ENCODE peak calls at places on chromosomes 16 and 17, in seven cellular contexts. One of them, this sample, is unnamed.

GRCh38 chr16:12753203-12754023 is 50.3 kb downstream of the CPPED1 start:
- DNase-seq in nephron progenitor cell: no peak
- DNase-seq in neural crest cell: no peak
- DNase-seq in dorsolateral prefrontal cortex: no peak
- DNase-seq in sigmoid colon: no peak
- DNase-seq in astrocyte: no peak
- DNase-seq in left ventricle myocardium inferior: no peak
- DNase-seq in this sample: no peak

GRCh38 chr17:82041139-82041814 is 3.8 kb upstream of the DCXR start:
- DNase-seq in neural crest cell: no peak
- DNase-seq in astrocyte: no peak
- DNase-seq in left ventricle myocardium inferior: no peak
- DNase-seq in sigmoid colon: no peak
- DNase-seq in nephron progenitor cell: no peak
- DNase-seq in dorsolateral prefrontal cortex: no peak
- DNase-seq in this sample: no peak

GRCh38 chr17:79814966-79815835 is 18.3 kb upstream of the CBX8 start:
- DNase-seq in astrocyte: no peak
- DNase-seq in sigmoid colon: peak; percentile 69
- DNase-seq in neural crest cell: no peak
- DNase-seq in dorsolateral prefrontal cortex: no peak
- DNase-seq in left ventricle myocardium inferior: no peak
- DNase-seq in nephron progenitor cell: peak; percentile 58
- DNase-seq in this sample: no peak

GRCh38 chr16:88677721-88678120 is 8.6 kb downstream of the SNAI3 start:
- DNase-seq in sigmoid colon: no peak
- DNase-seq in left ventricle myocardium inferior: no peak
- DNase-seq in dorsolateral prefrontal cortex: no peak
- DNase-seq in nephron progenitor cell: no peak
- DNase-seq in astrocyte: no peak
- DNase-seq in neural crest cell: no peak
- DNase-seq in this sample: no peak

GRCh38 chr16:62450291-62450690 is 414.1 kb upstream of the CDH8 start:
- DNase-seq in astrocyte: no peak
- DNase-seq in neural crest cell: no peak
- DNase-seq in left ventricle myocardium inferior: no peak
- DNase-seq in sigmoid colon: no peak
- DNase-seq in nephron progenitor cell: no peak
- DNase-seq in dorsolateral prefrontal cortex: no peak
- DNase-seq in this sample: no peak

GRCh38 chr16:29012913-29013641 is 28.2 kb downstream of the LAT start:
- DNase-seq in left ventricle myocardium inferior: no peak
- DNase-seq in nephron progenitor cell: no peak
- DNase-seq in sigmoid colon: no peak
- DNase-seq in astrocyte: no peak
- DNase-seq in dorsolateral prefrontal cortex: no peak
- DNase-seq in neural crest cell: no peak
- DNase-seq in this sample: no peak

GRCh38 chr17:2011421-2012371 is 13.4 kb downstream of the RTN4RL1 start:
- DNase-seq in astrocyte: peak; percentile 45
- DNase-seq in dorsolateral prefrontal cortex: no peak
- DNase-seq in left ventricle myocardium inferior: no peak
- DNase-seq in nephron progenitor cell: no peak
- DNase-seq in neural crest cell: no peak
- DNase-seq in sigmoid colon: no peak
- DNase-seq in this sample: no peak

GRCh38 chr17:57707892-57708291 is 37.2 kb downstream of the CCDC182 start:
- DNase-seq in left ventricle myocardium inferior: no peak
- DNase-seq in dorsolateral prefrontal cortex: no peak
- DNase-seq in nephron progenitor cell: peak; percentile 59
- DNase-seq in astrocyte: no peak
- DNase-seq in neural crest cell: no peak
- DNase-seq in sigmoid colon: no peak
- DNase-seq in this sample: no peak

GRCh38 chr16:21684199-21684598 is 20.4 kb downstream of the OTOA start:
- DNase-seq in left ventricle myocardium inferior: no peak
- DNase-seq in sigmoid colon: no peak
- DNase-seq in dorsolateral prefrontal cortex: no peak
- DNase-seq in nephron progenitor cell: no peak
- DNase-seq in neural crest cell: peak; percentile 23
- DNase-seq in astrocyte: no peak
- DNase-seq in this sample: no peak

GRCh38 chr17:82179412-82179811 is 33.2 kb downstream of the CCDC57 start:
- DNase-seq in sigmoid colon: no peak
- DNase-seq in astrocyte: no peak
- DNase-seq in neural crest cell: no peak
- DNase-seq in left ventricle myocardium inferior: no peak
- DNase-seq in dorsolateral prefrontal cortex: no peak
- DNase-seq in nephron progenitor cell: no peak
- DNase-seq in this sample: no peak

GRCh38 chr16:56983211-56983751 is 6.1 kb upstream of the NLRC5 start:
- DNase-seq in neural crest cell: no peak
- DNase-seq in sigmoid colon: no peak
- DNase-seq in astrocyte: no peak
- DNase-seq in nephron progenitor cell: no peak
- DNase-seq in dorsolateral prefrontal cortex: no peak
- DNase-seq in left ventricle myocardium inferior: no peak
- DNase-seq in this sample: no peak

GRCh38 chr16:12095275-12096161 is 119.0 kb downstream of the SNX29 start:
- DNase-seq in dorsolateral prefrontal cortex: peak; percentile 63
- DNase-seq in left ventricle myocardium inferior: peak; percentile 70
- DNase-seq in neural crest cell: peak; percentile 70
- DNase-seq in nephron progenitor cell: peak; percentile 83
- DNase-seq in astrocyte: peak; percentile 47
- DNase-seq in sigmoid colon: peak; percentile 83
- DNase-seq in this sample: peak; percentile 34

GRCh38 chr17:45430738-45431530 is 1.7 kb downstream of the ARHGAP27 start:
- DNase-seq in left ventricle myocardium inferior: no peak
- DNase-seq in sigmoid colon: no peak
- DNase-seq in astrocyte: no peak
- DNase-seq in dorsolateral prefrontal cortex: no peak
- DNase-seq in neural crest cell: no peak
- DNase-seq in nephron progenitor cell: no peak
- DNase-seq in this sample: peak; percentile 46

GRCh38 chr17:75031972-75032895 is 14.5 kb downstream of the ATP5PD start:
- DNase-seq in astrocyte: peak; percentile 77
- DNase-seq in left ventricle myocardium inferior: peak; percentile 63
- DNase-seq in sigmoid colon: peak; percentile 93
- DNase-seq in nephron progenitor cell: peak; percentile 27
- DNase-seq in neural crest cell: no peak
- DNase-seq in dorsolateral prefrontal cortex: peak; percentile 92
- DNase-seq in this sample: no peak

GRCh38 chr17:28879886-28880571 is 17.5 kb downstream of the FLOT2 start:
- DNase-seq in astrocyte: no peak
- DNase-seq in neural crest cell: no peak
- DNase-seq in left ventricle myocardium inferior: no peak
- DNase-seq in sigmoid colon: no peak
- DNase-seq in dorsolateral prefrontal cortex: no peak
- DNase-seq in nephron progenitor cell: no peak
- DNase-seq in this sample: no peak

GRCh38 chr17:71919896-71920295 is 200.9 kb upstream of the SOX9 start:
- DNase-seq in left ventricle myocardium inferior: no peak
- DNase-seq in sigmoid colon: no peak
- DNase-seq in nephron progenitor cell: no peak
- DNase-seq in dorsolateral prefrontal cortex: no peak
- DNase-seq in neural crest cell: no peak
- DNase-seq in astrocyte: no peak
- DNase-seq in this sample: no peak

GRCh38 chr16:57472665-57473060 is 10.2 kb downstream of the POLR2C start:
- DNase-seq in sigmoid colon: no peak
- DNase-seq in left ventricle myocardium inferior: no peak
- DNase-seq in neural crest cell: no peak
- DNase-seq in astrocyte: no peak
- DNase-seq in nephron progenitor cell: no peak
- DNase-seq in dorsolateral prefrontal cortex: no peak
- DNase-seq in this sample: no peak

GRCh38 chr17:5286846-5287245 is 4.8 kb downstream of the RABEP1 start:
- DNase-seq in astrocyte: no peak
- DNase-seq in dorsolateral prefrontal cortex: no peak
- DNase-seq in left ventricle myocardium inferior: no peak
- DNase-seq in sigmoid colon: no peak
- DNase-seq in nephron progenitor cell: no peak
- DNase-seq in neural crest cell: no peak
- DNase-seq in this sample: no peak

GRCh38 chr17:5283531-5284315 is 1.6 kb downstream of the RABEP1 start:
- DNase-seq in neural crest cell: no peak
- DNase-seq in left ventricle myocardium inferior: no peak
- DNase-seq in sigmoid colon: no peak
- DNase-seq in astrocyte: peak; percentile 73
- DNase-seq in nephron progenitor cell: no peak
- DNase-seq in dorsolateral prefrontal cortex: no peak
- DNase-seq in this sample: no peak

GRCh38 chr17:5282639-5283217 is 644 bp downstream of the RABEP1 start:
- DNase-seq in sigmoid colon: no peak
- DNase-seq in nephron progenitor cell: no peak
- DNase-seq in dorsolateral prefrontal cortex: no peak
- DNase-seq in left ventricle myocardium inferior: peak; percentile 22
- DNase-seq in neural crest cell: no peak
- DNase-seq in astrocyte: no peak
- DNase-seq in this sample: no peak

GRCh38 chr17:5281814-5282638 is at the start of gene RABEP1:
- DNase-seq in nephron progenitor cell: peak; percentile 98
- DNase-seq in sigmoid colon: peak; percentile 97
- DNase-seq in dorsolateral prefrontal cortex: peak; percentile 68
- DNase-seq in neural crest cell: peak; percentile 94
- DNase-seq in left ventricle myocardium inferior: peak; percentile 93
- DNase-seq in astrocyte: peak; percentile 71
- DNase-seq in this sample: peak; percentile 88
- TF ChIP-seq CTCF in nephron progenitor cell: no peak
- TF ChIP-seq CTCF in sigmoid colon: peak; percentile 13
- TF ChIP-seq CTCF in dorsolateral prefrontal cortex: peak; percentile 16
- TF ChIP-seq CTCF in neural crest cell: peak; percentile 57
- TF ChIP-seq CTCF in left ventricle myocardium inferior: peak; percentile 46
- TF ChIP-seq CTCF in astrocyte: no peak
- TF ChIP-seq CTCF in this sample: peak; percentile 32

DNA sequence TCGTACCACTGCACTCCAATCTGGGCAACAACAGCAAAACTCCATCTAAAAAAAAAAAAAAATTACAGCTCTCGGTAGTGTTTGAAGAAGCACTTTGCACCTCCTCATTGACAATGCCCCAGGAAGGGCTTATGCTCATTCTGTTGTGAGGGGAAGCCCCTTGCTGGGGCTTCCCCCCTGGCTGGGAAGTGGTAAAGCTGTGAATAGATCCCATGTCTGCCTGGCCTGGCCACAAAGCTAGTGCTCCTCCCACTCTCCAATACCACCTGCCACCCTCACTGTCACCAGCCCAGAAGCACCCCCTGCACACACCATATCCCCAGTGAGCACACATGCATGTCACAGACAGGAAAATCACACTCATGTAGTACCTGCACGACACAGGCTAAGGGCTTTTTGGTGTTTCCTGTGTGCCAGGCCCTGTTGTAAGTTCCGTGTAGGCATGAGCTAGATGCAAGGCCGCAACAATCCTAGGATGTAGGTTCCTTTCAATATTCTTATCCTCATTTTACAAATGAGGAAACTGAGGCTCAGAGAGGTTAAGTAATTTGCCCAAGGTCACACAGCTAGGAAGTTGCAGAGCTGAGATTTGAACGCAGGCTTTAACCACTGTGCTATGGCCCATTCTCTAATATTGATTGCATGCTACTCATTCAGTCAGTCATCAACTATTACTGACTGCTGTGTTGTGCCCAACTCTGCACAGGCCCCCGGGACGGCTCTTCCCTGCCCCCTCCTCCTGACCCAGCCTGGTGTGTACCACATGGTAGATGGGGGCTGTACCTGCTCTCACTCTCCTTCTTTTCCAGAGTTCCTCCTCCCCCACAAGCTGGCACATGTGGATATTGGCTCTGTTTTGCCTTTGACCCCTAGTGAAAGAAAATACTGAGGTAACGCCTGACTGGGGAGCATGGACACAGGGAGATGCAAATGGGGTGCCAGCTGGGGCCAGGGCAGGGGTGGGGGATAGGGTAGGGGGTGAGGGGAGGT is 11.9 kb upstream of the COL1A1 start:
- DNase-seq in neural crest cell: no peak
- DNase-seq in dorsolateral prefrontal cortex: no peak
- DNase-seq in sigmoid colon: no peak
- DNase-seq in left ventricle myocardium inferior: no peak
- DNase-seq in nephron progenitor cell: no peak
- DNase-seq in astrocyte: peak; percentile 28
- DNase-seq in this sample: no peak
- TF ChIP-seq CTCF in neural crest cell: no peak
- TF ChIP-seq CTCF in dorsolateral prefrontal cortex: no peak
- TF ChIP-seq CTCF in sigmoid colon: no peak
- TF ChIP-seq CTCF in left ventricle myocardium inferior: no peak
- TF ChIP-seq CTCF in nephron progenitor cell: no peak
- TF ChIP-seq CTCF in astrocyte: peak; percentile 15
- TF ChIP-seq CTCF in this sample: no peak

GRCh38 chr17:43803758-43804157 is 23.5 kb downstream of the CFAP97D1 start:
- DNase-seq in neural crest cell: no peak
- DNase-seq in left ventricle myocardium inferior: no peak
- DNase-seq in sigmoid colon: no peak
- DNase-seq in dorsolateral prefrontal cortex: no peak
- DNase-seq in astrocyte: peak; percentile 21
- DNase-seq in nephron progenitor cell: peak; percentile 23
- DNase-seq in this sample: no peak
- TF ChIP-seq CTCF in neural crest cell: no peak
- TF ChIP-seq CTCF in left ventricle myocardium inferior: no peak
- TF ChIP-seq CTCF in sigmoid colon: no peak
- TF ChIP-seq CTCF in dorsolateral prefrontal cortex: no peak
- TF ChIP-seq CTCF in astrocyte: no peak
- TF ChIP-seq CTCF in nephron progenitor cell: no peak
- TF ChIP-seq CTCF in this sample: no peak

GRCh38 chr16:3782566-3782965 is 65.2 kb upstream of the TRAP1 start:
- DNase-seq in left ventricle myocardium inferior: no peak
- DNase-seq in sigmoid colon: no peak
- DNase-seq in astrocyte: no peak
- DNase-seq in dorsolateral prefrontal cortex: no peak
- DNase-seq in nephron progenitor cell: no peak
- DNase-seq in neural crest cell: no peak
- DNase-seq in this sample: no peak

GRCh38 chr16:3776316-3776715 is 59.0 kb upstream of the TRAP1 start:
- DNase-seq in dorsolateral prefrontal cortex: no peak
- DNase-seq in astrocyte: no peak
- DNase-seq in left ventricle myocardium inferior: peak; percentile 30
- DNase-seq in sigmoid colon: no peak
- DNase-seq in nephron progenitor cell: no peak
- DNase-seq in neural crest cell: no peak
- DNase-seq in this sample: no peak

GRCh38 chr16:3781421-3781820 is 64.1 kb upstream of the TRAP1 start:
- DNase-seq in neural crest cell: no peak
- DNase-seq in nephron progenitor cell: no peak
- DNase-seq in dorsolateral prefrontal cortex: no peak
- DNase-seq in astrocyte: no peak
- DNase-seq in left ventricle myocardium inferior: no peak
- DNase-seq in sigmoid colon: no peak
- DNase-seq in this sample: no peak

GRCh38 chr16:3783516-3783915 is 66.2 kb upstream of the TRAP1 start:
- DNase-seq in astrocyte: no peak
- DNase-seq in sigmoid colon: no peak
- DNase-seq in dorsolateral prefrontal cortex: no peak
- DNase-seq in nephron progenitor cell: no peak
- DNase-seq in neural crest cell: no peak
- DNase-seq in left ventricle myocardium inferior: no peak
- DNase-seq in this sample: no peak

DNA sequence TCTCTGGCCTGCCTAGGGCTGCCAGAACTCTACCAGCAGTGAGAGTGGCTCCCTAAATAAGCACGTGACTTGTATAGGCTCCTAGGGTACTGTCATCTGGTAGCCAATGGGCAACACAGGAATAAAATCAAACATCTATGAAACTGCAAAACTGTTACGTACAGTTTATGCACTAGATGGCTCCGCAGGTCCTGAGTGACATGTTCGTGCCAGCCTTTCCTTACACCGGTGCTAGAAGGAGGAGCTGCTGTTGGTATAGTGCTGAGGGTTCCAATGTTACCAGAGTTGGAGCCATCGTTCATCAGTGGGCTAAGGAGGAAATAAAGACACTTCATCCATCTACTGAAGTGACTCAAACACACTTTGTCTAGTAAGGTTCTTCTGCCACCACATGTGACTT is 63.2 kb upstream of the TRAP1 start:
- DNase-seq in nephron progenitor cell: no peak
- DNase-seq in sigmoid colon: no peak
- DNase-seq in left ventricle myocardium inferior: no peak
- DNase-seq in neural crest cell: no peak
- DNase-seq in dorsolateral prefrontal cortex: no peak
- DNase-seq in astrocyte: no peak
- DNase-seq in this sample: no peak
- TF ChIP-seq CTCF in nephron progenitor cell: no peak
- TF ChIP-seq CTCF in sigmoid colon: no peak
- TF ChIP-seq CTCF in left ventricle myocardium inferior: no peak
- TF ChIP-seq CTCF in neural crest cell: no peak
- TF ChIP-seq CTCF in dorsolateral prefrontal cortex: no peak
- TF ChIP-seq CTCF in astrocyte: no peak
- TF ChIP-seq CTCF in this sample: no peak